ENCODE peak calls at places on chromosomes 12 and 14, in nine cellular contexts. A, U, R, H, Q, T, Y, W and V are unnamed samples.

GRCh38 chr12:46478123-46478522 is 105.5 kb upstream of the SLC38A2 start:
- DNase-seq in A (no peak), U (no peak), R (no peak), H (no peak), Q (no peak), T (no peak), Y (no peak), W (no peak), V (no peak)

GRCh38 chr14:21070083-21070609 is at the start of gene ARHGEF40:
- DNase-seq in A (no peak), U (no peak), R (peak; percentile 29), H (peak; percentile 30), Q (no peak), T (no peak), Y (peak; percentile 75), W (no peak), V (no peak)

GRCh38 chr12:39581592-39581991 is 38.0 kb downstream of the ABCD2 start:
- DNase-seq in A (no peak), U (no peak), R (no peak), H (peak; percentile 71), Q (no peak), T (no peak), Y (no peak), W (no peak), V (no peak)

GRCh38 chr14:105325716-105326567 is 11.4 kb downstream of the PACS2 start:
- DNase-seq in A (no peak), U (no peak), R (no peak), H (no peak), Q (no peak), T (no peak), Y (no peak), W (no peak), V (no peak)

GRCh38 chr14:73269729-73270651 is 32.7 kb downstream of the PAPLN start:
- DNase-seq in A (no peak), U (no peak), R (no peak), H (no peak), Q (peak; percentile 46), T (no peak), Y (peak; percentile 77), W (peak; percentile 68), V (peak; percentile 66)

GRCh38 chr12:42961395-42961794 is 371.8 kb upstream of the PRICKLE1 start:
- DNase-seq in A (peak; percentile 29), U (no peak), R (no peak), H (peak; percentile 97), Q (peak; percentile 51), T (no peak), Y (no peak), W (no peak), V (no peak)

GRCh38 chr12:67885370-67886169 is 103.7 kb upstream of the IFNG-AS1 start:
- DNase-seq in A (no peak), U (no peak), R (no peak), H (no peak), Q (no peak), T (no peak), Y (peak; percentile 48), W (peak; percentile 66), V (no peak)

GRCh38 chr12:79668113-79668512 is 22.7 kb downstream of the PAWR start:
- DNase-seq in A (no peak), U (no peak), R (no peak), H (no peak), Q (no peak), T (no peak), Y (no peak), W (no peak), V (no peak)

GRCh38 chr14:46417066-46417465 is 234.5 kb downstream of the RPL10L start:
- DNase-seq in A (no peak), U (no peak), R (no peak), H (no peak), Q (no peak), T (no peak), Y (no peak), W (no peak), V (no peak)

GRCh38 chr12:2246358-2246757 is 193.6 kb downstream of the CACNA1C start:
- DNase-seq in A (no peak), U (no peak), R (no peak), H (no peak), Q (no peak), T (no peak), Y (no peak), W (no peak), V (no peak)

GRCh38 chr12:1916396-1917171 is 1.9 kb downstream of the CACNA2D4 start:
- DNase-seq in A (peak; percentile 7), U (no peak), R (no peak), H (no peak), Q (peak; percentile 25), T (no peak), Y (peak; percentile 49), W (peak; percentile 85), V (peak; percentile 63)

GRCh38 chr12:121334513-121335343 is 17.5 kb downstream of the ANAPC5 start:
- DNase-seq in A (no peak), U (no peak), R (peak; percentile 57), H (peak; percentile 83), Q (no peak), T (no peak), Y (no peak), W (no peak), V (no peak)

GRCh38 chr12:59429766-59430165 is 166.1 kb upstream of the SLC16A7 start:
- DNase-seq in A (no peak), U (no peak), R (no peak), H (no peak), Q (no peak), T (no peak), Y (no peak), W (no peak), V (no peak)

GRCh38 chr12:125068391-125068790 is 3.2 kb downstream of the AACS start:
- DNase-seq in A (no peak), U (no peak), R (no peak), H (no peak), Q (no peak), T (no peak), Y (no peak), W (no peak), V (no peak)

GRCh38 chr14:79274641-79275366 is 936.5 kb downstream of the DIO2 start:
- DNase-seq in A (no peak), U (no peak), R (no peak), H (peak; percentile 23), Q (no peak), T (no peak), Y (no peak), W (no peak), V (no peak)

GRCh38 chr12:25051583-25052190 is 102.8 kb upstream of the BCAT1 start:
- DNase-seq in A (no peak), U (peak; percentile 57), R (no peak), H (no peak), Q (no peak), T (peak; percentile 12), Y (no peak), W (no peak), V (no peak)

GRCh38 chr12:123907021-123907420 is 65.6 kb downstream of the CCDC92 start:
- DNase-seq in A (no peak), U (no peak), R (no peak), H (no peak), Q (no peak), T (no peak), Y (no peak), W (no peak), V (no peak)

GRCh38 chr14:105315211-105315721 is 718 bp downstream of the PACS2 start:
- DNase-seq in A (no peak), U (peak; percentile 62), R (peak; percentile 70), H (peak; percentile 56), Q (no peak), T (no peak), Y (no peak), W (no peak), V (peak; percentile 63)

GRCh38 chr14:23653046-23653445 is 16.9 kb downstream of the DHRS2 start:
- DNase-seq in A (no peak), U (no peak), R (no peak), H (no peak), Q (no peak), T (no peak), Y (no peak), W (no peak), V (no peak)

GRCh38 chr14:59150990-59151389 is 37.5 kb upstream of the DAAM1 start:
- DNase-seq in A (no peak), U (no peak), R (no peak), H (no peak), Q (no peak), T (no peak), Y (no peak), W (no peak), V (no peak)

GRCh38 chr14:64698899-64699298 is 5.3 kb upstream of the PLEKHG3 start:
- DNase-seq in A (peak; percentile 15), U (no peak), R (no peak), H (peak; percentile 72), Q (no peak), T (no peak), Y (no peak), W (peak; percentile 29), V (no peak)

GRCh38 chr12:42609605-42610004 is 20.1 kb upstream of the PRICKLE1 start:
- DNase-seq in A (no peak), U (no peak), R (no peak), H (peak; percentile 43), Q (no peak), T (no peak), Y (no peak), W (no peak), V (no peak)

DNA sequence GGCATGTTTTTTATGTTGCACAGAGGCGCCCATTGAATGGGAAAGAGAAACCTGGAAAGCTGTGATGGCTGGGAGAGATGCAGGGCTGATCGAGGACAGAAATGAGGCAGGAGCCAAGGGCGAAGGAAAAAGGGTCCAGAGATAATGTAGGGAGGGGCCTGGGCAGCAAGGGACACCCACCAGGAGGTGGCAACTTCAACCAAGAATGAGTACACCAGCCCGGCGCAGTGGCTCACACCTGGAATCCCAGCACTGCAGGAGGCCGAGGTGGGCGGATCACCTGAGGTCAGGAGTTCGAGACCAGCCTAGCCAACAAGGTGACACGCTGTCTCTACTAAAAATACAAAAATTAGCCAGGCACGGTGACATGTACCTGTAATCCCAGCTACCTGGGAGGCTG is 4.0 kb downstream of the SSH1 start:
- DNase-seq in A (no peak), U (no peak), R (no peak), H (no peak), Q (no peak), T (no peak), Y (no peak), W (no peak), V (no peak)
- H3K27ac ChIP-seq in A (peak overlapping the region; percentile 69), U (no peak overlapping the region), R (no peak overlapping the region), H (peak overlapping the region; percentile 88), Q (peak overlapping the region; percentile 96), T (no peak overlapping the region), Y (peak overlapping the region; percentile 93), W (peak overlapping the region; percentile 97), V (peak overlapping the region; percentile 96)

GRCh38 chr14:102508774-102509743 is 517 bp downstream of the ANKRD9 start:
- DNase-seq in A (peak; percentile 49), U (no peak), R (peak; percentile 50), H (peak; percentile 32), Q (no peak), T (no peak), Y (peak; percentile 75), W (peak; percentile 91), V (peak; percentile 82)
- H3K27ac ChIP-seq in A (peak overlapping the region; percentile 87), U (no peak overlapping the region), R (peak overlapping the region; percentile 62), H (peak overlapping the region; percentile 71), Q (peak overlapping the region; percentile 87), T (no peak overlapping the region), Y (peak overlapping the region; percentile 7), W (peak overlapping the region; percentile 91), V (peak overlapping the region; percentile 88)

GRCh38 chr12:6342140-6342889 is 439 bp upstream of the TNFRSF1A start:
- DNase-seq in A (no peak), U (no peak), R (no peak), H (no peak), Q (no peak), T (no peak), Y (no peak), W (no peak), V (no peak)
- H3K27ac ChIP-seq in A (peak overlapping the region; percentile 99), U (peak overlapping the region; percentile 90), R (peak overlapping the region; percentile 90), H (peak overlapping the region; percentile 83), Q (peak overlapping the region; percentile 97), T (peak overlapping the region; percentile 71), Y (peak overlapping the region; percentile 96), W (peak overlapping the region; percentile 98), V (peak overlapping the region; percentile 98)

GRCh38 chr12:65929641-65930040 is 105.4 kb downstream of the HMGA2 start:
- DNase-seq in A (no peak), U (no peak), R (no peak), H (no peak), Q (no peak), T (no peak), Y (no peak), W (no peak), V (no peak)
- H3K27ac ChIP-seq in A (no peak overlapping the region), U (no peak overlapping the region), R (no peak overlapping the region), H (no peak overlapping the region), Q (no peak overlapping the region), T (no peak overlapping the region), Y (no peak overlapping the region), W (no peak overlapping the region), V (no peak overlapping the region)